ENCODE peak calls at places on chromosome 1, in nine cellular contexts. I is cardiac fibroblast, Y is HFF-Myc, Z is dorsolateral prefrontal cortex, V is fibroblast of pulmonary artery, T is SK-N-MC, N is psoas muscle, G is stomach, A is colonic mucosa. K is an unnamed sample.

GRCh38 chr1:36380003-36380631 is 5.6 kb downstream of the STK40 start:
- DNase-seq in Y (no peak), A (no peak), G (no peak), Z (no peak), N (no peak), V (no peak), I (no peak), T (no peak), K (no peak)

GRCh38 chr1:234154320-234155251 is 218.7 kb upstream of the COA6 start:
- DNase-seq in T (peak), I (peak), G (no peak), N (no peak), A (no peak), Y (peak), Z (peak), V (peak), K (peak)

GRCh38 chr1:188027613-188028012 is 1198.9 kb downstream of the PLA2G4A start:
- DNase-seq in Z (no peak), N (no peak), Y (peak), G (no peak), T (no peak), A (no peak), I (peak), V (peak), K (peak)

GRCh38 chr1:62230724-62231123 is 36.1 kb downstream of the L1TD1 start:
- DNase-seq in V (no peak), A (no peak), N (no peak), Z (no peak), Y (peak), T (no peak), G (no peak), I (peak), K (peak)

GRCh38 chr1:3547055-3548005 is 64.0 kb downstream of the MEGF6 start:
- DNase-seq in T (no peak), Y (no peak), G (no peak), N (no peak), I (peak), V (no peak), Z (no peak), A (no peak), K (no peak)

GRCh38 chr1:207581496-207582168 is 63.3 kb upstream of the CR1L start:
- DNase-seq in G (no peak), V (no peak), N (no peak), Y (no peak), Z (no peak), T (no peak), A (no peak), I (no peak), K (no peak)

GRCh38 chr1:231460614-231461013 is 38.5 kb upstream of the EGLN1 start:
- DNase-seq in Z (no peak), N (no peak), I (peak), A (no peak), Y (no peak), V (peak), T (peak), G (no peak), K (no peak)

GRCh38 chr1:156608981-156609380 is 7.7 kb upstream of the GPATCH4 start:
- DNase-seq in G (peak), Z (peak), N (no peak), V (no peak), I (no peak), T (no peak), A (peak), Y (no peak), K (no peak)

GRCh38 chr1:240189386-240189989 is 97.8 kb downstream of the FMN2 start:
- DNase-seq in A (peak), I (peak), T (peak), V (peak), N (no peak), Z (peak), Y (no peak), G (no peak), K (no peak)

GRCh38 chr1:41395599-41395956 is 34.3 kb downstream of the FOXO6 start:
- DNase-seq in V (no peak), Y (no peak), Z (no peak), G (no peak), I (no peak), N (no peak), A (no peak), T (no peak), K (no peak)

GRCh38 chr1:39926343-39926769 is 24.6 kb upstream of the MYCL start:
- DNase-seq in Y (no peak), G (no peak), T (no peak), I (peak), V (peak), A (no peak), N (no peak), Z (no peak), K (no peak)

GRCh38 chr1:232377494-232377770 is 252.5 kb downstream of the SIPA1L2 start:
- DNase-seq in V (peak), G (no peak), I (peak), A (peak), T (no peak), N (no peak), Y (no peak), Z (no peak), K (no peak)

GRCh38 chr1:1020415-1021009 is 592 bp downstream of the AGRN start:
- DNase-seq in Y (no peak), Z (no peak), N (no peak), A (no peak), T (no peak), V (no peak), I (no peak), G (no peak), K (no peak)

GRCh38 chr1:26010800-26011199 is 10.8 kb upstream of the EXTL1 start:
- DNase-seq in Z (no peak), Y (no peak), N (no peak), G (no peak), V (no peak), I (no peak), T (no peak), A (no peak), K (no peak)

GRCh38 chr1:153608742-153609584 is 4.0 kb downstream of the S100A16 start:
- DNase-seq in G (peak), Y (peak), V (peak), Z (peak), A (peak), I (peak), N (peak), T (no peak), K (peak)

GRCh38 chr1:20867847-20868246 is 80.7 kb upstream of the HP1BP3 start:
- DNase-seq in N (no peak), T (no peak), Y (no peak), Z (no peak), I (peak), A (no peak), V (peak), G (no peak), K (peak)

GRCh38 chr1:111202707-111203623 is 2.5 kb upstream of the DENND2D start:
- DNase-seq in I (no peak), V (no peak), G (no peak), A (peak), N (no peak), Z (no peak), T (no peak), Y (no peak), K (no peak)

GRCh38 chr1:192810253-192810880 is 1.5 kb downstream of the RGS2 start:
- DNase-seq in V (peak), A (peak), Y (no peak), G (no peak), I (peak), T (no peak), Z (no peak), N (no peak), K (no peak)

GRCh38 chr1:233459968-233460367 is 132.4 kb downstream of the MAP3K21 start:
- DNase-seq in N (no peak), T (no peak), G (no peak), A (no peak), Z (no peak), I (no peak), Y (no peak), V (no peak), K (no peak)

GRCh38 chr1:95451054-95451453 is 217.0 kb downstream of the RWDD3 start:
- DNase-seq in G (no peak), A (no peak), T (no peak), I (peak), N (no peak), Y (no peak), V (no peak), Z (no peak), K (no peak)

GRCh38 chr1:206117151-206117948 is at the start of gene AVPR1B:
- DNase-seq in T (no peak), Y (no peak), Z (no peak), I (peak), N (peak), G (peak), V (peak), A (peak), K (no peak)

GRCh38 chr1:20291621-20292020 is 946 bp downstream of the VWA5B1 start:
- DNase-seq in A (no peak), Y (no peak), V (no peak), I (no peak), T (no peak), Z (no peak), N (no peak), G (no peak), K (no peak)

GRCh38 chr1:108007070-108007469 is 42.1 kb upstream of the VAV3 start:
- DNase-seq in I (no peak), G (no peak), Z (no peak), A (no peak), V (no peak), N (no peak), T (no peak), Y (no peak), K (no peak)

GRCh38 chr1:53964109-53964508 is 18.0 kb downstream of the LRRC42 start:
- DNase-seq in I (peak), Y (no peak), A (no peak), V (peak), Z (peak), N (no peak), G (no peak), T (no peak), K (no peak)

GRCh38 chr1:85465099-85465790 is at the start of gene DDAH1:
- DNase-seq in N (peak), Z (peak), V (peak), G (peak), I (peak), A (peak), Y (no peak), T (no peak), K (no peak)

GRCh38 chr1:153506831-153507413 is 28.9 kb downstream of the S100A6 start:
- DNase-seq in V (peak), A (peak), I (peak), T (no peak), Y (peak), G (peak), Z (peak), N (peak), K (peak)

GRCh38 chr1:197638316-197638715 is 137.0 kb downstream of the DENND1B start:
- DNase-seq in I (no peak), G (no peak), V (no peak), Y (no peak), A (no peak), T (no peak), Z (no peak), N (no peak), K (no peak)

DNA sequence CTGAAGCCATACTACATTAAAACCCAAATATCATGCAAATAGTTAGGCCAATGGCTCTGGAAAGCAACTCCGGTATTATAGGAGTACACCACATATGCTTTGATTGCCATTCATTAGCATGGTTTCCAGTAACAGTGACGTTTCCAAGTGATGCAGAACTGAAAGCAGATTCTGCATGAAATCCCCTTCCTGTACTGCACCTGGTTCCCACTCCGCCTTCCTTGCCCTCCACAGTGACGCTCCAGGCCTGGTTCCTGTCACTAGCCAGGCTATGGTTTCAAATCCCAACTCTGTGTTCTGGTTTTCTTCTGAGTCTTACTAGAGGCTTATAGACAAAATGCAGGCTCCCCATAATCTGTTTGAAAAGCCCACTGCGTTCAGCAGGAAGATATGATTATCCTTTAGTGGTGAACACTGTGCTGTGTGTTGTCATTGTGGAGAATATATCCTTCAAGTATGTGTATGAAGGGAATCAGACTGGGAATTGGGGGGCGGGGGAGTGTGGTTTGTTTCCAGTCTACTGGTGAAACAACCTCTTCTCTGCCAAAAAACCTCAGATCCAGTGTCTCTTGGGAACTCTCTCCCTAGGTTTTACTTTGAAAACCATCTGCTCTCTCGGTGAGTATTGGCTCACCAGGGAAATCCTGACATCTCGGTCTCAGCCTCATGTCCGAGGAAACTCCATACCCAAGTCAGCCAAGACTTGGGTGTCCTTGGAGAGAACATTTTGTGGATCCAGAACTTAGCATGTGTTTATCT is 78.6 kb downstream of the TYW3 start:
- DNase-seq in A (no peak), Z (no peak), V (peak), T (no peak), G (no peak), N (no peak), Y (no peak), I (no peak), K (no peak)
- H3K4me3 ChIP-seq in A (no peak), Z (no peak), V (no peak), T (no peak), G (no peak), N (no peak), Y (no peak), I (no peak), K (no peak)

GRCh38 chr1:89259283-89259971 is 13.2 kb downstream of the GBP5 start:
- DNase-seq in T (no peak), N (peak), A (no peak), I (no peak), V (no peak), G (no peak), Z (no peak), Y (no peak), K (no peak)

GRCh38 chr1:89260575-89261275 is 11.9 kb downstream of the GBP5 start:
- DNase-seq in A (no peak), I (no peak), T (no peak), G (no peak), N (no peak), Z (peak), V (peak), Y (no peak), K (no peak)

GRCh38 chr1:89257036-89257435 is 15.6 kb downstream of the GBP5 start:
- DNase-seq in Y (no peak), V (no peak), A (no peak), Z (no peak), T (no peak), G (no peak), N (no peak), I (no peak), K (no peak)

GRCh38 chr1:89260042-89260441 is 12.6 kb downstream of the GBP5 start:
- DNase-seq in N (no peak), T (no peak), Y (no peak), Z (no peak), V (no peak), A (no peak), I (no peak), G (no peak), K (no peak)

GRCh38 chr1:89254658-89255287 is 17.9 kb downstream of the GBP5 start:
- DNase-seq in I (peak), Y (no peak), Z (no peak), G (no peak), T (peak), N (no peak), A (no peak), V (peak), K (no peak)
- H3K4me3 ChIP-seq in I (no peak), Y (no peak), Z (no peak), G (no peak), T (peak), N (no peak), A (no peak), V (no peak), K (no peak)

GRCh38 chr1:109897244-109897955 is 13.2 kb upstream of the CSF1 start:
- DNase-seq in T (no peak), Y (no peak), V (no peak), I (no peak), G (no peak), Z (no peak), A (no peak), N (no peak), K (no peak)
- H3K4me3 ChIP-seq in T (no peak), Y (no peak), V (no peak), I (no peak), G (no peak), Z (no peak), A (no peak), N (no peak), K (no peak)

DNA sequence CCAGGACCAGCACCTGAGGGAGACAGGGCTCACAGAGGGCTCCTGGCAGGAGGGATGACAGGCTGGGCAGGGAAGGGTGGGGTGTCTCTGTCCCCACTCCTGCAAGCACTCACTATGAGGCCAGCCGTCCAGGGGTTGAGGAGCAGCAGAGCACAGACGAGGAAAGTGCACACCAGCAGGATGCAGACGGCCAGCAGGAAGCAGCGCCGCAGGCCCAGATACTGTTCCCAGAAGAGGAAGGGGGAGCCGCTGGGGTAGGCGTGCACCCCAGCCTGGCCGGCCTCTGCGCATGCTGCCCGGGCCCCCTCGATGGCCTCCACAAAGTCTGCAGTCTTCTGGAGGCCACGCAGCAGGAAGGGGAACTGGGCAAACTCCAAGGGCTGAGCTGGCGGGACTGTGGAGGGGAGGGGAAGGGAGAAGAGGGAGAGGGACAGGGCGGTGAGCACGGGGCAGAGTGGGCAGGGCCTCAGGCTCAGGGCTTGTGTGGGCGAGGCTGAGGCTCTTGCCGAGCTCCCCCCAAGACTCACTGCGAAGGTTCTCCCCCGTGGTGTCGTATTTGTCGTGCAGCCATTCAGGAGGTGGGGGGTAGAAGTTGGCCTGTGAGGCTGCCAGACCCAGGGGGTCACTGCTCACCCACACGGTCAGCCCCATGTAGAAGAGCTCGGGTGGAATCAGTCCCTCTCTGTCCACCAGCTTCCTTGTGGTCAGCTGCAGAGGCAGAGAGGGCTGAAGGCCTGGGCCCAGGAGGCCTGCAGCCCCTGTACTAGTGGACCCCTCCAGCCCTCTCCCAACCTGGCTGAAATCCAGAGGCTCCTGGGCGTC is 16.5 kb downstream of the PTCH2 start:
- DNase-seq in Z (no peak), N (peak), V (peak), T (no peak), I (no peak), A (no peak), Y (no peak), G (no peak), K (no peak)
- H3K4me3 ChIP-seq in Z (no peak), N (no peak), V (no peak), T (no peak), I (no peak), A (no peak), Y (no peak), G (no peak), K (no peak)

GRCh38 chr1:52424238-52424637 is 19.8 kb downstream of the PRPF38A start:
- DNase-seq in G (no peak), I (peak), Y (no peak), T (no peak), A (no peak), V (peak), N (no peak), Z (no peak), K (no peak)

GRCh38 chr1:52423771-52424170 is 19.4 kb downstream of the PRPF38A start:
- DNase-seq in T (no peak), Z (no peak), N (no peak), Y (no peak), A (no peak), G (no peak), I (no peak), V (no peak), K (no peak)

GRCh38 chr1:52423055-52423454 is 18.7 kb downstream of the PRPF38A start:
- DNase-seq in T (no peak), N (no peak), I (no peak), V (no peak), Z (no peak), G (no peak), Y (no peak), A (no peak), K (no peak)

GRCh38 chr1:52426391-52426790 is 22.0 kb downstream of the PRPF38A start:
- DNase-seq in G (no peak), I (peak), A (no peak), V (peak), Y (no peak), N (no peak), T (no peak), Z (no peak), K (peak)

DNA sequence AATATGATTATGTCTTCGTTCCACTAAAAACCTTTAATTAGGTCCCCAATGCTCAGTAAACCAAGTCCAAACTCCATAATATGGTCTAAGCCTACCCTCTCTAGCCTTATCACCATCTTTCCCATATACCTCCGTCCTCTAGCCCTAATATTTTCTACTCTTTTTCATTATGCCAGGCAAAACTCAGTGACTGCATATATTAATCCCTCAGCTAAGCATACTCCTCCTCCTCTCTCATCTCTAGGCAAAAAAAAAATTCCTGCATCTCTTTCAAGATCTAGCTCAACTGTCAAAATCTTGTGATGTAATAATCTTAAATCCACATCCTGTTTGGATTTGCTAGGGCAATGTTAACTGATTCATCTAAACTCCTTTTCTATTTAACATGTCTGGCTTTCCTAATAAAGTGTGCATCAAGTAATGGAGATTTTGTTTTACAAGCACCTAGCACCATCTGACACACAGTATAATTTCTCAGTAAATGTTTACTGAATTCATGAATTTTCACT is 20.4 kb downstream of the PRPF38A start:
- DNase-seq in N (no peak), T (no peak), Z (no peak), A (no peak), V (no peak), I (peak), Y (no peak), G (no peak), K (no peak)
- H3K4me3 ChIP-seq in N (no peak), T (no peak), Z (no peak), A (no peak), V (no peak), I (no peak), Y (no peak), G (no peak), K (no peak)

GRCh38 chr1:63264161-63264560 is 58.2 kb upstream of the FOXD3 start:
- DNase-seq in A (no peak), Y (no peak), N (no peak), G (peak), Z (no peak), I (no peak), V (no peak), T (no peak), K (no peak)
- H3K4me3 ChIP-seq in A (no peak), Y (no peak), N (no peak), G (no peak), Z (no peak), I (no peak), V (no peak), T (no peak), K (no peak)

GRCh38 chr1:42690477-42691156 is 8.4 kb downstream of the YBX1 start:
- DNase-seq in N (no peak), V (no peak), Z (no peak), A (no peak), G (no peak), T (no peak), Y (no peak), I (peak), K (no peak)
- H3K4me3 ChIP-seq in N (no peak), V (no peak), Z (no peak), A (no peak), G (no peak), T (no peak), Y (no peak), I (no peak), K (no peak)

GRCh38 chr1:17584539-17584938 is 45.0 kb downstream of the ARHGEF10L start:
- DNase-seq in I (no peak), Z (no peak), A (no peak), V (no peak), Y (no peak), T (no peak), N (no peak), G (no peak), K (no peak)

GRCh38 chr1:17585266-17585987 is 45.9 kb downstream of the ARHGEF10L start:
- DNase-seq in Y (no peak), A (no peak), T (no peak), G (no peak), V (no peak), I (no peak), Z (no peak), N (no peak), K (no peak)

GRCh38 chr1:17587693-17588047 is 48.2 kb downstream of the ARHGEF10L start:
- DNase-seq in T (peak), G (no peak), N (no peak), Y (peak), A (no peak), I (peak), Z (no peak), V (peak), K (no peak)

GRCh38 chr1:17588048-17588781 is 48.7 kb downstream of the ARHGEF10L start:
- DNase-seq in V (peak), N (no peak), Z (no peak), T (no peak), Y (peak), G (peak), A (peak), I (peak), K (no peak)

GRCh38 chr1:17586172-17586963 is 46.9 kb downstream of the ARHGEF10L start:
- DNase-seq in A (no peak), V (peak), N (no peak), I (peak), Y (peak), Z (no peak), T (no peak), G (no peak), K (peak)
- H3K4me3 ChIP-seq in A (no peak), V (no peak), N (no peak), I (no peak), Y (no peak), Z (no peak), T (no peak), G (no peak), K (no peak)

K was measured in skeletal muscle cell.